ENCODE peak calls at places on chromosomes 4 and X, in four cellular contexts. K is Panc1, H is HepG2, T is upper lobe of left lung. Y is an unnamed sample. For H3K9me3, the result is how much of the 10 kb centered on the place peaks cover.

GRCh38 chr4:14952352-14952751 is 49.9 kb upstream of the CPEB2 start:
- ATAC-seq in K (no peak), H (no peak), T (no peak), Y (no peak)

GRCh38 chr4:94676910-94677309 is 80.8 kb upstream of the BMPR1B start:
- ATAC-seq in K (no peak), H (peak), T (no peak), Y (no peak)

GRCh38 chr4:86613734-86614133 is 19.6 kb downstream of the PTPN13 start:
- ATAC-seq in K (no peak), H (no peak), T (no peak), Y (no peak)

GRCh38 chr4:159428975-159429692 is 326.3 kb downstream of the RAPGEF2 start:
- ATAC-seq in K (no peak), H (no peak), T (no peak), Y (no peak)

GRCh38 chr4:75655562-75655961 is 17.6 kb downstream of the G3BP2 start:
- ATAC-seq in K (no peak), H (no peak), T (no peak), Y (no peak)

GRCh38 chrX:31440546-31440945 is 368.7 kb upstream of the FTHL17 start:
- ATAC-seq in K (no peak), H (no peak), T (no peak), Y (no peak)

GRCh38 chrX:13489451-13489850 is 80.0 kb upstream of the EGFL6 start:
- ATAC-seq in K (no peak), H (no peak), T (no peak), Y (peak)

GRCh38 chrX:40145670-40146470 is 48.1 kb upstream of the BCOR start:
- ATAC-seq in K (no peak), H (peak), T (no peak), Y (peak)

GRCh38 chr4:110452546-110452945 is 23.4 kb upstream of the ENPEP start:
- ATAC-seq in K (no peak), H (peak), T (no peak), Y (no peak)

GRCh38 chrX:131288738-131289511 is at the start of gene IGSF1:
- ATAC-seq in K (peak), H (peak), T (no peak), Y (peak)

GRCh38 chr4:145709843-145710242 is 29.9 kb downstream of the C4orf51 start:
- ATAC-seq in K (no peak), H (no peak), T (no peak), Y (no peak)

GRCh38 chr4:67871867-67872266 is 11.9 kb downstream of the TMPRSS11D start:
- ATAC-seq in K (peak), H (peak), T (no peak), Y (no peak)

GRCh38 chrX:69546417-69546816 is 42.3 kb downstream of the NALF2 start:
- ATAC-seq in K (no peak), H (peak), T (no peak), Y (no peak)
- H3K9me3 ChIP-seq in K (under half), H (under half), T (under half), Y (under half)

GRCh38 chr4:24722026-24722568 is 73.3 kb upstream of the SOD3 start:
- ATAC-seq in K (no peak), H (no peak), T (no peak), Y (no peak)
- TF ChIP-seq CTCF in K (no peak), H (peak), T (no peak), Y (no peak)

DNA sequence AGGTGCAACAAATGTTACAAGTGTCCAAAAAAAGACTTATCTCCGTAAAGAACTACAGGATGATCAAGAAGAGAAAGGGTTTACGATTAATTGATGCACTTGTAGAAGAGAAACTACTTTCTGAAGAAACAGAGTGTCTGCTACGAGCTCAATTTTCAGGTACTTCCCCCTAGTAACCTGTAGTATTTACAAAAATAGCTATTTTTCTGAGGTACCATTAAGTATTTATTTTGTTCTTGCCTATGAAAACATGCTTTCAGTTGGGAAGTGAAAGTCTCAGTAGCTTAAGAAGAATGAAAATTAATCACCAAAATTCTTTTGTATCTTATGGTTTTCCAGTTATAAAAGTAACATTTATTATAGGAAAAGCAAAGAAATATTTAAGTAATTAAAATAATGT is 5.9 kb downstream of the THAP9 start:
- ATAC-seq in K (no peak), H (no peak), T (no peak), Y (no peak)
- TF ChIP-seq POLR2AphosphoS5 in K (no peak), H (no peak), T (no peak), Y (no peak)

DNA sequence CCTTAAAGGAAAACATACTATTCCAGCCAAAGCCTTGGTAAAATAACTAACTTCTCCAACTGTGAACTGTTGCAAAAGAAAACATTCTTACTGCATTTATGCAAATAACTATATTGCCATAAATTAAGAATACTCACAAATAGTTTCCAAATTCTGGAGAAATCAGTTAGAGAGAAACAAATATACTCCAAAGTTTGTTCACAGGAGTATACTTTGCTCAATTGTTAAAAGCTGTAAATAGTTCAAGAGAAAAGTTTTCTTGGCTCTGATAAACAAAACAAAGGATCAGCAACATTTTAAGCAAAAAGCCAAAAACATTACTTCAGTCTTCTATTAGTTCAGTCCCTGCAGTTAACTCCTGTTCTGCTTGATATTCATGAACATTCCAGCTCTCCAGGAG is 83.0 kb downstream of the EIF4E start:
- ATAC-seq in K (no peak), H (no peak), T (no peak), Y (no peak)
- H3K9me3 ChIP-seq in K (under half), H (under half), T (under half), Y (under half)

GRCh38 chr4:143714290-143714625 is 13.8 kb upstream of the FREM3 start:
- ATAC-seq in K (no peak), H (no peak), T (no peak), Y (no peak)

GRCh38 chr4:143713556-143714289 is 13.2 kb upstream of the FREM3 start:
- ATAC-seq in K (no peak), H (no peak), T (no peak), Y (no peak)

DNA sequence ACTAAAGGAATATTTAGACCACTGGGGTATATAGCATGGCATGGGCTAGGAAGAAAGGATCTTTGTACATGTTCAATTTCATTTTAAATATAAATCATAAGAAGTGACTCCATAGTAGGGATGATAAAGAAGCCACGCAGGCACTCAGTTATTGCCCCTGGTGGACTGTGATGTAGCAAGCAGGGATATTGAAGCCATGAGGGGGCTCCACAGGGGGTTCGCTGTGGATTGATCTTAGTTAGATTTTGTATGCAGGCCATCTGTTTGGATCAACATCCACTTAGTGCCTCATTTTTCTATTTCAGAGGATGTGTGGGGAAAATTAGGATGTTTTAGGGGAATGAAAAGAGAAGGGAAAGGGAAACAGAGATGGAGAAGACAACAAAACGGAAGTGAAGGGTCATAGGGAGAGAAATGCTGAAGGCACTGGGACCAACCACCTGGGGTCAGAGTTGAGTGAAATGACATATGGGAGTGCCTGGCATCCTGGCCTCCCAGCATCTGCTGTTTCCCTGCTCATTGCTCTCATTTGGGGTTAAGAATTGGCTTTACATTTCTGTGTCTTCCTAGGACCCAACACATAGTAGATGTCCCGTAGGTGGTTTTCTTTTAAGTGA is 11.2 kb upstream of the FREM3 start:
- ATAC-seq in K (no peak), H (peak), T (no peak), Y (no peak)
- TF ChIP-seq CTCF in K (no peak), H (no peak), T (no peak), Y (no peak)

GRCh38 chr4:53994382-53994781 is 70.0 kb downstream of the CHIC2 start:
- ATAC-seq in K (no peak), H (no peak), T (no peak), Y (no peak)
- TF ChIP-seq POLR2AphosphoS5 in K (no peak), H (no peak), T (no peak), Y (no peak)

GRCh38 chr4:473575-474457 is 25.1 kb downstream of the ZNF721 start:
- ATAC-seq in K (peak), H (peak), T (peak), Y (peak)
- H3K9me3 ChIP-seq in K (under half), H (under half), T (under half), Y (under half)

DNA sequence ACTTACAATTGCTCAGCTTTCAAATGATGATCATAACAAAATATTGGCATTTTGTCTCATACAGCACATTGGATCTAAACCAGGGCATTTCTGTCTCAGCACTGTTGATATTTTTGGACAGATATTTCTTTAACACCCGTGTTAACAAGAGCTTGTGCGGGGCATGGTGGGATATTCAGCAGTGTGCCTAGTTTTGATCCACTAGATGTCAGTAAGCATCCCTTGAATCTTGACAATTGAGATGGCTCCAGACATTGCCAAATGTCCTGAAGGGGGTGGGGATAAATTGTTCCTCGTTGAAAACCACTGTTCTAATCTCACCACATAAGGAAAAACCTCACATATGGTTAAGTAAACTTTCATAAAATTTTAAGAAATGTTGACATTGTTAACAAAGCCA is 806.3 kb downstream of the STIM2 start:
- ATAC-seq in K (no peak), H (peak), T (no peak), Y (no peak)
- TF ChIP-seq CTCF in K (peak), H (no peak), T (no peak), Y (no peak)